ENCODE peak calls at places on chromosomes 6 and 20, in nine cellular contexts. V is stomach, X is AG09319, G is SK-N-SH, B is progenitor cell of endocrine pancreas, U is pancreas, F is activated B cell treated with CpG ODN at 0.5 μM for 24 hours, E is HFFc6, I is lower lobe of right lung. O is an unnamed sample.

GRCh38 chr20:45307076-45307645 is 521 bp downstream of the RBPJL start:
- DNase-seq in E (no peak), V (no peak), I (no peak), F (no peak), B (no peak), U (no peak), X (no peak), G (no peak), O (no peak)

GRCh38 chr20:63289311-63290135 is 3.5 kb upstream of the COL20A1 start:
- DNase-seq in B (no peak), V (no peak), F (no peak), I (no peak), E (no peak), X (no peak), G (no peak), U (no peak), O (no peak)

GRCh38 chr6:116651916-116652315 is 16.6 kb downstream of the ZUP1 start:
- DNase-seq in V (no peak), B (no peak), I (no peak), X (no peak), F (no peak), G (no peak), E (no peak), U (no peak), O (no peak)

GRCh38 chr6:143276436-143276835 is 174.1 kb downstream of the ADAT2 start:
- DNase-seq in B (no peak), I (no peak), G (no peak), X (no peak), V (no peak), E (no peak), F (no peak), U (no peak), O (no peak)

GRCh38 chr6:167274270-167274669 is 16.8 kb upstream of the UNC93A start:
- DNase-seq in F (no peak), V (no peak), X (no peak), I (no peak), U (no peak), G (no peak), E (no peak), B (no peak), O (no peak)

GRCh38 chr20:47330933-47331708 is 25.4 kb downstream of the ZMYND8 start:
- DNase-seq in B (no peak), F (no peak), I (no peak), G (no peak), U (no peak), E (peak), X (no peak), V (no peak), O (no peak)

GRCh38 chr20:42701948-42702347 is 487.8 kb downstream of the PTPRT start:
- DNase-seq in U (no peak), X (no peak), V (no peak), I (no peak), F (no peak), B (no peak), G (no peak), E (no peak), O (no peak)

GRCh38 chr20:62925420-62926228 is 681 bp downstream of the DIDO1 start:
- DNase-seq in I (no peak), U (no peak), E (no peak), B (no peak), F (no peak), X (no peak), V (peak), G (peak), O (no peak)

GRCh38 chr20:52749938-52750337 is 222.2 kb upstream of the TSHZ2 start:
- DNase-seq in F (no peak), V (no peak), B (no peak), E (no peak), G (no peak), X (no peak), I (no peak), U (no peak), O (no peak)

GRCh38 chr20:44700306-44700705 is 14.9 kb upstream of the CCN5 start:
- DNase-seq in X (no peak), G (no peak), I (no peak), F (no peak), B (no peak), E (no peak), U (no peak), V (no peak), O (no peak)

GRCh38 chr6:13375360-13375878 is 47.1 kb upstream of the TBC1D7 start:
- DNase-seq in E (no peak), G (no peak), V (no peak), B (no peak), X (no peak), I (no peak), U (no peak), F (no peak), O (no peak)

DNA sequence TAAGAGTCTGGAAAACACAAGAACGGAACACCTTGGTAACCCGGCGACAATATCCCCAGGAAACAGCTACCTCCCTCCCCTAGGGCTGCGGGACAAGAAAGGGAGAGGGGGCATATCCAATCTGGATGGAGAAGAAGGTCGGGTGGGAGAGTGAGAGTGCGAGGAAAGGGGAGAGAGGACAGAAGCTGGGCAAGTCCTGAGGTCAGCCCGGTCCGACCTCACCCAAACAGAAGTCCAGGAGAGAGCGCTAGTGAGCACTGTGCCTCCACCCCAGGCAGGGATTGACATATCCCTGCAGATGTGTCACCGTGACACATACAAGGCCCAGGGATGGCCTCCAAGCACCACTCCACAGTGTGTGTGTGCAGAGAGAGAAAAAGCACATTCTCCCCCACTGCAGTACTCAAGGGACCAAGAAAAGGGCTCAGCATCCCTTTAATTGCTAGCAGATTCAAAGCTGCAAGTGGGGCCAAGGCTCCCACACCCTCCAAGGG is 3.3 kb downstream of the PXDC1 start:
- DNase-seq in F (peak), G (peak), U (peak), V (peak), X (peak), E (peak), I (peak), B (peak), O (no peak)
- TF ChIP-seq CTCF in F (no peak), G (peak), U (peak), V (no peak), X (peak), E (peak), I (peak), B (peak), O (peak)

GRCh38 chr6:2765896-2766766 is 938 bp downstream of the WRNIP1 start:
- DNase-seq in F (no peak), V (peak), X (no peak), E (peak), B (no peak), I (peak), U (peak), G (peak), O (no peak)

GRCh38 chr6:2765166-2765895 is at the start of gene WRNIP1:
- DNase-seq in E (peak), F (peak), X (peak), I (peak), U (peak), V (peak), B (peak), G (peak), O (peak)

GRCh38 chr6:2767327-2767985 is 2.3 kb downstream of the WRNIP1 start:
- DNase-seq in F (no peak), E (no peak), U (no peak), V (no peak), B (no peak), I (no peak), X (no peak), G (no peak), O (no peak)

GRCh38 chr6:2768125-2768524 is 2.9 kb downstream of the WRNIP1 start:
- DNase-seq in X (no peak), I (no peak), B (no peak), G (no peak), V (no peak), E (no peak), U (no peak), F (no peak), O (no peak)

DNA sequence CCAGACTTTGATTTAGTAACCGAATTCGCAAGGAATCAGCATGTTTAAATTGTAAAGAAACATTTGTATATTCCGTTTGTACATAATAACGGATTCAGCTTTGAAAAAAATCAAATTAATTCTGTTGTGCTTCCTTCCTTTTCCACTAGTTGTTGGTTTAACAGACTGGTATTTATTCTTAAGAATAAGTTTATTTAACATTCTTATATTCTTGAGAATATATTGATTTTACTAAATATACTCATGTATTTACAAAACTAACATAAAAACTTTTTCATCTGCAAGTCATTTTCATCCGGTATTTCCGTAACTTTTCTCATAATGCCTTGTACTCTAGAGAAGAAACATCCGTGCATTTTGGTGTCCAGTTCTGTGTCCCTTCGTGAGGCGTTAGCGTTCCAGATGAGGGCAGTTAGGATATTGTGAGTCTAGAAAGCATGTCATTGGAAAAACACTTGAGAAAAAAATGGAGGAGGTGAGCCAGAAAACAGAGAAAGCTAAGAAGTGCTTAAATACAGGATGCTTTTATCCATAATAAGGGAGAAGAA is 1.6 kb downstream of the WRNIP1 start:
- DNase-seq in B (no peak), E (peak), G (no peak), X (no peak), I (no peak), F (no peak), U (no peak), V (no peak), O (no peak)
- TF ChIP-seq CTCF in B (no peak), E (peak), G (peak), X (no peak), I (no peak), F (no peak), U (no peak), V (no peak), O (peak)

GRCh38 chr6:55668625-55669024 is 89.6 kb upstream of the HMGCLL1 start:
- DNase-seq in B (no peak), V (no peak), I (no peak), F (no peak), G (no peak), U (no peak), E (no peak), X (no peak), O (no peak)
- TF ChIP-seq CTCF in B (no peak), V (no peak), I (no peak), F (no peak), G (no peak), U (no peak), E (no peak), X (no peak), O (no peak)

GRCh38 chr20:32965581-32966373 is 38.5 kb downstream of the SUN5 start:
- DNase-seq in B (no peak), V (peak), E (no peak), F (peak), U (peak), G (peak), I (no peak), X (no peak), O (peak)

GRCh38 chr20:32964575-32964974 is 39.7 kb downstream of the SUN5 start:
- DNase-seq in F (no peak), B (no peak), I (no peak), G (no peak), V (no peak), X (no peak), E (no peak), U (peak), O (peak)

GRCh38 chr20:32963176-32963575 is 41.1 kb downstream of the SUN5 start:
- DNase-seq in I (no peak), E (no peak), G (peak), X (no peak), U (no peak), B (no peak), F (no peak), V (no peak), O (peak)

GRCh38 chr20:32966382-32966781 is 37.9 kb downstream of the SUN5 start:
- DNase-seq in U (peak), F (peak), V (peak), G (peak), X (no peak), B (no peak), I (no peak), E (no peak), O (peak)

GRCh38 chr20:32965115-32965514 is 39.1 kb downstream of the SUN5 start:
- DNase-seq in E (no peak), B (no peak), G (peak), U (no peak), X (no peak), V (no peak), I (no peak), F (no peak), O (peak)
- TF ChIP-seq CTCF in E (no peak), B (no peak), G (no peak), U (no peak), X (no peak), V (no peak), I (no peak), F (no peak), O (no peak)

O was measured in type B pancreatic cell.